ENCODE peak calls at places on chromosomes 2 and 18, in seven cellular contexts. I is HCT116, Q is HepG2, R is SK-N-SH, M is K562, Z is GM12878, L is H1. D is an unnamed sample.
A peak's percentile ranks its signal among the peaks of the same experiment; 100 is the strongest.

GRCh38 chr2:158998486-158999248 is 30.2 kb downstream of the TANC1 start:
- DNase-seq in Z (no peak), I (no peak), M (no peak), L (no peak), Q (peak; percentile 86), R (no peak), D (no peak)

GRCh38 chr2:96534701-96535181 is 1.8 kb upstream of the ARID5A start:
- DNase-seq in R (peak; percentile 59), I (no peak), Z (no peak), L (no peak), M (no peak), Q (no peak), D (peak; percentile 70)

GRCh38 chr2:236309669-236310029 is 45.4 kb upstream of the ASB18 start:
- DNase-seq in L (peak; percentile 77), I (no peak), M (peak; percentile 47), Q (peak; percentile 31), Z (no peak), R (peak; percentile 49), D (peak; percentile 47)

GRCh38 chr2:54642684-54643430 is 80.6 kb upstream of the EML6 start:
- DNase-seq in R (no peak), Q (peak; percentile 34), I (no peak), L (no peak), M (no peak), Z (no peak), D (no peak)

GRCh38 chr18:59837586-59837985 is 62.2 kb upstream of the PMAIP1 start:
- DNase-seq in L (no peak), Q (peak; percentile 52), I (peak; percentile 80), Z (peak; percentile 82), R (peak; percentile 64), M (peak; percentile 47), D (peak; percentile 33)

GRCh38 chr2:42493885-42494433 is at the start of gene KCNG3:
- DNase-seq in I (no peak), Q (peak; percentile 58), Z (no peak), R (peak; percentile 96), M (peak; percentile 79), L (peak; percentile 88), D (peak; percentile 71)

GRCh38 chr18:11963991-11964484 is 17.3 kb upstream of the IMPA2 start:
- DNase-seq in Q (no peak), M (no peak), I (no peak), L (no peak), R (no peak), Z (no peak), D (no peak)

GRCh38 chr18:57959278-57959677 is 84.7 kb upstream of the NEDD4L start:
- DNase-seq in I (peak; percentile 72), R (peak; percentile 49), M (no peak), L (no peak), Q (peak; percentile 66), Z (no peak), D (peak; percentile 11)

GRCh38 chr18:32714571-32715148 is 58.2 kb downstream of the KLHL14 start:
- DNase-seq in R (peak; percentile 47), M (no peak), L (peak; percentile 56), I (peak; percentile 28), Q (peak; percentile 79), Z (peak; percentile 12), D (peak; percentile 21)

GRCh38 chr2:223328578-223328977 is 273.6 kb downstream of the SCG2 start:
- DNase-seq in L (no peak), M (no peak), R (no peak), Q (no peak), I (no peak), Z (no peak), D (no peak)

GRCh38 chr2:108165750-108166149 is 74.0 kb upstream of the SULT1C3 start:
- DNase-seq in Q (no peak), M (no peak), L (no peak), R (no peak), Z (no peak), I (no peak), D (no peak)

GRCh38 chr18:34915046-34915445 is 126.2 kb upstream of the MAPRE2 start:
- DNase-seq in Q (peak; percentile 62), M (no peak), Z (no peak), L (no peak), I (no peak), R (no peak), D (no peak)

GRCh38 chr2:20430461-20431302 is 16.2 kb upstream of the RHOB start:
- DNase-seq in L (no peak), Z (no peak), M (peak; percentile 39), R (no peak), I (no peak), Q (no peak), D (no peak)

GRCh38 chr2:239647037-239647436 is 246.2 kb upstream of the HDAC4 start:
- DNase-seq in Q (no peak), M (no peak), I (no peak), R (no peak), Z (no peak), L (no peak), D (no peak)

GRCh38 chr2:20991031-20991430 is 52.8 kb downstream of the APOB start:
- DNase-seq in Q (no peak), R (no peak), M (no peak), Z (no peak), I (no peak), L (no peak), D (no peak)

GRCh38 chr2:185813707-185814106 is 75.1 kb downstream of the FSIP2 start:
- DNase-seq in L (no peak), Z (no peak), M (no peak), I (no peak), R (no peak), Q (peak; percentile 86), D (peak; percentile 4)

GRCh38 chr18:23798249-23798648 is 109.0 kb downstream of the LAMA3 start:
- DNase-seq in Q (no peak), Z (no peak), I (no peak), L (no peak), R (no peak), M (no peak), D (no peak)

GRCh38 chr2:199136681-199137080 is 321.1 kb downstream of the SATB2 start:
- DNase-seq in I (no peak), Q (no peak), M (peak; percentile 5), L (no peak), Z (no peak), R (no peak), D (no peak)

GRCh38 chr18:69585696-69586095 is 185.0 kb downstream of the DOK6 start:
- DNase-seq in Z (no peak), L (no peak), Q (no peak), I (no peak), R (no peak), M (no peak), D (no peak)

GRCh38 chr2:119149611-119150010 is 8.9 kb downstream of the C1QL2 start:
- DNase-seq in I (no peak), L (no peak), Q (no peak), Z (no peak), M (no peak), R (no peak), D (no peak)

GRCh38 chr2:125280276-125280675 is 1255.2 kb downstream of the CNTNAP5 start:
- DNase-seq in R (no peak), M (no peak), L (no peak), Q (no peak), Z (no peak), I (no peak), D (no peak)

DNA sequence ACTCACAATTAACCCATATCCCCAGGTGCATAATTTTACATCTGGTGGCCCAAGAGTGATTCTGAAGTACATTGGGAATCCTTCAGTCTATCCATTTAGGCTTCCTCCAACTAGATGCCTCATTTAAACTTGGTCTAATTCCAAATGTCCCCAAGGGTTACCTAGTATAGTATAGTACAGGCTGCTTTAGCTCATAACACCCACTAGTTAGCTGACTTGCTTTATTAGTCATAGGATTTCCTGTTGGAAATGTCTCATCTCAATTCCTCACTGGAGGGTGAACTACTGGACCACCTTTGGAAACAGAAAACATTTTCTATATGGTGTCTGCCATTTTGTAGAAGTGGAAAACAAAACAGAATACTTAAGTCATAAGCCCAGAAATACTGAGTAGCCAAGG is 202.5 kb upstream of the SESTD1 start:
- DNase-seq in R (no peak), L (no peak), Q (no peak), M (no peak), I (no peak), Z (no peak), D (no peak)
- TF ChIP-seq JUND in R (no peak), L (no peak), Q (no peak), M (no peak), I (no peak), Z (no peak), D (no peak)

GRCh38 chr2:229169751-229170150 is 101.3 kb downstream of the PID1 start:
- DNase-seq in Q (no peak), M (no peak), R (no peak), I (no peak), Z (no peak), L (no peak), D (no peak)

GRCh38 chr2:229160180-229160579 is 110.9 kb downstream of the PID1 start:
- DNase-seq in R (no peak), I (no peak), Q (peak; percentile 74), Z (no peak), L (no peak), M (no peak), D (no peak)

GRCh38 chr2:229163893-229164292 is 107.2 kb downstream of the PID1 start:
- DNase-seq in Z (no peak), R (no peak), L (no peak), M (no peak), I (no peak), Q (no peak), D (no peak)

GRCh38 chr2:229160984-229161383 is 110.1 kb downstream of the PID1 start:
- DNase-seq in Q (no peak), M (no peak), L (no peak), R (no peak), Z (no peak), I (no peak), D (no peak)

GRCh38 chr2:229164545-229165249 is 106.4 kb downstream of the PID1 start:
- DNase-seq in L (no peak), Q (no peak), M (no peak), Z (no peak), R (no peak), I (no peak), D (no peak)
- TF ChIP-seq JUND in L (no peak), Q (no peak), M (no peak), Z (no peak), R (no peak), I (no peak), D (no peak)

GRCh38 chr2:196989496-196989895 is 63.0 kb upstream of the PGAP1 start:
- DNase-seq in M (no peak), I (no peak), Z (no peak), R (no peak), Q (no peak), L (no peak), D (no peak)

GRCh38 chr2:196990092-196990491 is 63.6 kb upstream of the PGAP1 start:
- DNase-seq in Z (no peak), M (no peak), Q (no peak), L (no peak), I (no peak), R (no peak), D (no peak)

GRCh38 chr2:196987298-196987653 is 60.8 kb upstream of the PGAP1 start:
- DNase-seq in L (no peak), Q (no peak), R (no peak), I (peak; percentile 4), M (no peak), Z (no peak), D (no peak)

GRCh38 chr2:196987654-196988364 is 61.3 kb upstream of the PGAP1 start:
- DNase-seq in L (no peak), R (peak; percentile 38), Z (peak; percentile 15), I (peak; percentile 82), M (no peak), Q (peak; percentile 46), D (no peak)

GRCh38 chr2:196988599-196988998 is 62.1 kb upstream of the PGAP1 start:
- DNase-seq in L (no peak), M (no peak), Q (no peak), Z (no peak), R (no peak), I (no peak), D (no peak)
- TF ChIP-seq JUND in L (no peak), M (no peak), Q (no peak), Z (no peak), R (no peak), I (no peak), D (no peak)

GRCh38 chr2:9690716-9691498 is 60.1 kb upstream of the YWHAQ start:
- DNase-seq in I (no peak), M (no peak), Q (no peak), R (peak; percentile 56), L (no peak), Z (no peak), D (no peak)
- TF ChIP-seq JUND in I (no peak), M (no peak), Q (no peak), R (no peak), L (no peak), Z (no peak), D (no peak)